ENCODE peak calls at places on chromosomes 4 and X, in seven cellular contexts. One of them, this sample, is unnamed.

GRCh38 chrX:132119821-132120220 is 8.0 kb downstream of the FRMD7 start:
- DNase-seq in spleen: no peak
- DNase-seq in transverse colon: no peak
- DNase-seq in stomach: no peak
- DNase-seq in prostate gland: no peak
- DNase-seq in GM12878: no peak
- DNase-seq in GM12892: no peak
- DNase-seq in this sample: no peak

GRCh38 chrX:40083120-40083978 is 14.4 kb downstream of the BCOR start:
- DNase-seq in stomach: peak
- DNase-seq in spleen: peak
- DNase-seq in transverse colon: no peak
- DNase-seq in GM12878: no peak
- DNase-seq in prostate gland: peak
- DNase-seq in GM12892: peak
- DNase-seq in this sample: peak

GRCh38 chrX:70092247-70092646 is 30.0 kb downstream of the OTUD6A start:
- DNase-seq in spleen: no peak
- DNase-seq in stomach: no peak
- DNase-seq in GM12892: no peak
- DNase-seq in GM12878: no peak
- DNase-seq in prostate gland: no peak
- DNase-seq in transverse colon: no peak
- DNase-seq in this sample: no peak

GRCh38 chrX:14073158-14073557 is 43.5 kb upstream of the GEMIN8 start:
- DNase-seq in spleen: no peak
- DNase-seq in prostate gland: no peak
- DNase-seq in transverse colon: no peak
- DNase-seq in stomach: no peak
- DNase-seq in GM12878: no peak
- DNase-seq in GM12892: no peak
- DNase-seq in this sample: no peak

GRCh38 chr4:137474711-137475301 is 57.5 kb downstream of the PCDH18 start:
- DNase-seq in GM12878: no peak
- DNase-seq in prostate gland: no peak
- DNase-seq in spleen: no peak
- DNase-seq in stomach: no peak
- DNase-seq in transverse colon: no peak
- DNase-seq in GM12892: no peak
- DNase-seq in this sample: no peak

GRCh38 chr4:93764647-93765246 is 63.8 kb upstream of the ATOH1 start:
- DNase-seq in GM12878: no peak
- DNase-seq in spleen: no peak
- DNase-seq in GM12892: no peak
- DNase-seq in transverse colon: no peak
- DNase-seq in stomach: no peak
- DNase-seq in prostate gland: peak
- DNase-seq in this sample: peak

GRCh38 chrX:123740006-123740405 is 7.2 kb upstream of the THOC2 start:
- DNase-seq in GM12878: no peak
- DNase-seq in spleen: no peak
- DNase-seq in stomach: no peak
- DNase-seq in GM12892: no peak
- DNase-seq in transverse colon: no peak
- DNase-seq in prostate gland: no peak
- DNase-seq in this sample: no peak

GRCh38 chrX:84469226-84469625 is 33.0 kb downstream of the HDX start:
- DNase-seq in stomach: no peak
- DNase-seq in transverse colon: no peak
- DNase-seq in spleen: no peak
- DNase-seq in GM12892: no peak
- DNase-seq in GM12878: no peak
- DNase-seq in prostate gland: no peak
- DNase-seq in this sample: no peak

GRCh38 chr4:98994474-98995182 is 893 bp upstream of the METAP1 start:
- DNase-seq in GM12892: no peak
- DNase-seq in stomach: no peak
- DNase-seq in prostate gland: no peak
- DNase-seq in GM12878: no peak
- DNase-seq in transverse colon: no peak
- DNase-seq in spleen: no peak
- DNase-seq in this sample: peak

GRCh38 chr4:125091031-125091540 is 223.7 kb upstream of the FAT4 start:
- DNase-seq in prostate gland: no peak
- DNase-seq in spleen: no peak
- DNase-seq in GM12878: no peak
- DNase-seq in stomach: no peak
- DNase-seq in transverse colon: no peak
- DNase-seq in GM12892: no peak
- DNase-seq in this sample: no peak

GRCh38 chr4:1721003-1721665 is at the start of the genes TACC3 and TMEM129:
- DNase-seq in transverse colon: peak
- DNase-seq in spleen: peak
- DNase-seq in prostate gland: peak
- DNase-seq in stomach: peak
- DNase-seq in GM12878: peak
- DNase-seq in GM12892: peak
- DNase-seq in this sample: peak

GRCh38 chr4:169274033-169274432 is 3.3 kb upstream of the SH3RF1 start:
- DNase-seq in transverse colon: no peak
- DNase-seq in GM12878: no peak
- DNase-seq in spleen: no peak
- DNase-seq in GM12892: no peak
- DNase-seq in prostate gland: no peak
- DNase-seq in stomach: no peak
- DNase-seq in this sample: no peak

GRCh38 chrX:29397506-29397905 is 810.3 kb downstream of the IL1RAPL1 start:
- DNase-seq in spleen: no peak
- DNase-seq in GM12892: no peak
- DNase-seq in stomach: no peak
- DNase-seq in transverse colon: no peak
- DNase-seq in prostate gland: no peak
- DNase-seq in GM12878: no peak
- DNase-seq in this sample: no peak

GRCh38 chrX:110086162-110086915 is 83.4 kb downstream of the TMEM164 start:
- DNase-seq in stomach: no peak
- DNase-seq in prostate gland: no peak
- DNase-seq in transverse colon: no peak
- DNase-seq in GM12892: no peak
- DNase-seq in spleen: no peak
- DNase-seq in GM12878: no peak
- DNase-seq in this sample: no peak

GRCh38 chrX:151902813-151903591 is 9.7 kb upstream of the MAGEA4 start:
- DNase-seq in spleen: peak
- DNase-seq in GM12878: no peak
- DNase-seq in GM12892: no peak
- DNase-seq in transverse colon: peak
- DNase-seq in stomach: no peak
- DNase-seq in prostate gland: peak
- DNase-seq in this sample: no peak

GRCh38 chrX:20067709-20068315 is 48.9 kb downstream of the MAP7D2 start:
- DNase-seq in GM12878: no peak
- DNase-seq in GM12892: no peak
- DNase-seq in prostate gland: peak
- DNase-seq in spleen: no peak
- DNase-seq in stomach: peak
- DNase-seq in transverse colon: peak
- DNase-seq in this sample: peak
- TF ChIP-seq POLR2AphosphoS5 in GM12878: no peak
- TF ChIP-seq POLR2AphosphoS5 in GM12892: no peak
- TF ChIP-seq POLR2AphosphoS5 in prostate gland: peak
- TF ChIP-seq POLR2AphosphoS5 in spleen: no peak
- TF ChIP-seq POLR2AphosphoS5 in stomach: peak
- TF ChIP-seq POLR2AphosphoS5 in transverse colon: no peak
- TF ChIP-seq POLR2AphosphoS5 in this sample: no peak

DNA sequence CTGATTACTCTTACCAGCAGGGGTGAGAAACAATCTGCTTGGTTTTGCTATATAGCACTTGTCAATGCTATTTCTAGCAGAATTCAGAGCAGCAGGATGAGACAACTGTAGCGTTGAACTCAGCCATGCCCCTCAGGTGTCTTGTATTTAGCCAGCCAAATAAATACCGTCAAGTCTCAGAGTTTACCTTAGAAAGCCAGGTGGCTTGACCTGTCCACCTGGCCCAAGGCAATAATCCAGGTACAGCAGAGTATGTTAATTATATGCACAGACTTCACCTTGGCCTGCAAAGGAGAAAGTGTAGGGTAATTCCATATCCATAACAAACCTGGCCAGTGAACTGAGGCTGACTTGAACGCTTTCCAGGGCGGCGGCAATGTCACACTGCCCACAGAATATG is 1303.5 kb downstream of the RAPGEF2 start:
- DNase-seq in GM12878: no peak
- DNase-seq in spleen: no peak
- DNase-seq in prostate gland: no peak
- DNase-seq in transverse colon: no peak
- DNase-seq in GM12892: no peak
- DNase-seq in stomach: no peak
- DNase-seq in this sample: no peak
- TF ChIP-seq POLR2AphosphoS5 in GM12878: no peak
- TF ChIP-seq POLR2AphosphoS5 in spleen: no peak
- TF ChIP-seq POLR2AphosphoS5 in prostate gland: no peak
- TF ChIP-seq POLR2AphosphoS5 in transverse colon: no peak
- TF ChIP-seq POLR2AphosphoS5 in GM12892: no peak
- TF ChIP-seq POLR2AphosphoS5 in stomach: no peak
- TF ChIP-seq POLR2AphosphoS5 in this sample: no peak

GRCh38 chr4:38320349-38320707 is 343.7 kb upstream of the KLF3 start:
- DNase-seq in GM12878: no peak
- DNase-seq in spleen: no peak
- DNase-seq in stomach: no peak
- DNase-seq in GM12892: no peak
- DNase-seq in transverse colon: no peak
- DNase-seq in prostate gland: no peak
- DNase-seq in this sample: no peak

GRCh38 chr4:38320833-38321232 is 343.2 kb upstream of the KLF3 start:
- DNase-seq in GM12892: no peak
- DNase-seq in prostate gland: no peak
- DNase-seq in spleen: no peak
- DNase-seq in transverse colon: no peak
- DNase-seq in GM12878: no peak
- DNase-seq in stomach: no peak
- DNase-seq in this sample: no peak

GRCh38 chr4:38324861-38325451 is 339.0 kb upstream of the KLF3 start:
- DNase-seq in spleen: no peak
- DNase-seq in GM12878: no peak
- DNase-seq in GM12892: no peak
- DNase-seq in prostate gland: no peak
- DNase-seq in transverse colon: no peak
- DNase-seq in stomach: no peak
- DNase-seq in this sample: no peak

GRCh38 chr4:38322709-38323108 is 341.3 kb upstream of the KLF3 start:
- DNase-seq in stomach: no peak
- DNase-seq in GM12878: no peak
- DNase-seq in spleen: no peak
- DNase-seq in GM12892: no peak
- DNase-seq in transverse colon: no peak
- DNase-seq in prostate gland: no peak
- DNase-seq in this sample: no peak

GRCh38 chr4:38323141-38323634 is 340.8 kb upstream of the KLF3 start:
- DNase-seq in transverse colon: no peak
- DNase-seq in prostate gland: no peak
- DNase-seq in GM12878: no peak
- DNase-seq in spleen: no peak
- DNase-seq in GM12892: no peak
- DNase-seq in stomach: no peak
- DNase-seq in this sample: no peak
- TF ChIP-seq POLR2AphosphoS5 in transverse colon: no peak
- TF ChIP-seq POLR2AphosphoS5 in prostate gland: no peak
- TF ChIP-seq POLR2AphosphoS5 in GM12878: peak
- TF ChIP-seq POLR2AphosphoS5 in spleen: no peak
- TF ChIP-seq POLR2AphosphoS5 in GM12892: peak
- TF ChIP-seq POLR2AphosphoS5 in stomach: no peak
- TF ChIP-seq POLR2AphosphoS5 in this sample: no peak

GRCh38 chrX:44223150-44223549 is 120.3 kb downstream of the EFHC2 start:
- DNase-seq in GM12878: no peak
- DNase-seq in transverse colon: peak
- DNase-seq in GM12892: no peak
- DNase-seq in spleen: no peak
- DNase-seq in stomach: peak
- DNase-seq in prostate gland: peak
- DNase-seq in this sample: no peak
- TF ChIP-seq POLR2AphosphoS5 in GM12878: no peak
- TF ChIP-seq POLR2AphosphoS5 in transverse colon: no peak
- TF ChIP-seq POLR2AphosphoS5 in GM12892: no peak
- TF ChIP-seq POLR2AphosphoS5 in spleen: no peak
- TF ChIP-seq POLR2AphosphoS5 in stomach: no peak
- TF ChIP-seq POLR2AphosphoS5 in prostate gland: peak
- TF ChIP-seq POLR2AphosphoS5 in this sample: no peak

GRCh38 chrX:2325076-2325784 is 175.5 kb downstream of the DHRSX start:
- DNase-seq in stomach: peak
- DNase-seq in GM12878: peak
- DNase-seq in transverse colon: peak
- DNase-seq in GM12892: peak
- DNase-seq in spleen: peak
- DNase-seq in prostate gland: peak
- DNase-seq in this sample: no peak
- TF ChIP-seq POLR2AphosphoS5 in stomach: peak
- TF ChIP-seq POLR2AphosphoS5 in GM12878: peak
- TF ChIP-seq POLR2AphosphoS5 in transverse colon: peak
- TF ChIP-seq POLR2AphosphoS5 in GM12892: peak
- TF ChIP-seq POLR2AphosphoS5 in spleen: peak
- TF ChIP-seq POLR2AphosphoS5 in prostate gland: no peak
- TF ChIP-seq POLR2AphosphoS5 in this sample: no peak

DNA sequence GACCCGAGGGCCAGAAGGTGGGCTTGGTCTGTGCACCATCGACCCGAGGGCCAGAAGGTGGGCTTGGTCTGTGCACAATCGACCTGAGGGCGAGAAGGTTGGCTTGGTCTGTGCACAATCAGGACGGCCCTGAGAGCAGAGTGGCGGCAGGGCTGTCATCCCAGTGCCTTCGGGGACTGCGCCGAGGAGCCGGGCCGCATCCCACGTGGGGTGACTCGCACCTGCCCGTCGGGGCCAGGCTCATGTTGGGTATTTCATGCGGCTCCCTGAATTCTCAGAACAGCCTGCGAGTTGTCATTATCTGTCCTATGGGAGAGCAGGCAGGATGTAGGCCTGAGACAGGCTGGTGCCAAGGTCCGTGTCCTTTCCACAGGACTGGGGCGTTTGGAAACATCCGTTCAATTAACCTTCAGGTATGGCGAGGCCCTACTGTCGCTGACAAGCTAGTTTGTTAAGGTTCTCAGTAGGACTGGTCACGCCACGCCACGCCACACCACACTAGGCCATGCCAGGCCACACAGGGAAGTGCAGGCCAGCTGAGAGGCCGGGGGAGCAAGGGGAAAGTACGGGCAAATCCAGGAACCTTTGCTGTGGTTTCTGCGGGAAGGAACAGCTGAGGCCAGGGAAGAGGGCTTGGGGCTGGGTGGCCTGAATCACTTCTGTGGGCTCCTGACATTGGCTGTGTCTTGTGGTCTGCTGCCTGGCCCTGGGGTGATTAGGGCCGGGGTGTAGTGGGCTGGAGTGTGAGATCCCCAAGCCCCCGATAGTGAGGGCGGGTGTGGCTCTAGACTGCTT is 182.9 kb downstream of the AFAP1 start:
- DNase-seq in stomach: no peak
- DNase-seq in spleen: peak
- DNase-seq in prostate gland: no peak
- DNase-seq in GM12878: no peak
- DNase-seq in transverse colon: no peak
- DNase-seq in GM12892: no peak
- DNase-seq in this sample: no peak
- TF ChIP-seq POLR2AphosphoS5 in stomach: no peak
- TF ChIP-seq POLR2AphosphoS5 in spleen: no peak
- TF ChIP-seq POLR2AphosphoS5 in prostate gland: no peak
- TF ChIP-seq POLR2AphosphoS5 in GM12878: no peak
- TF ChIP-seq POLR2AphosphoS5 in transverse colon: no peak
- TF ChIP-seq POLR2AphosphoS5 in GM12892: no peak
- TF ChIP-seq POLR2AphosphoS5 in this sample: no peak

GRCh38 chr4:88060431-88060830 is 53.0 kb downstream of the PKD2 start:
- DNase-seq in GM12892: no peak
- DNase-seq in spleen: no peak
- DNase-seq in transverse colon: no peak
- DNase-seq in stomach: no peak
- DNase-seq in prostate gland: no peak
- DNase-seq in GM12878: no peak
- DNase-seq in this sample: no peak
- TF ChIP-seq POLR2AphosphoS5 in GM12892: no peak
- TF ChIP-seq POLR2AphosphoS5 in spleen: no peak
- TF ChIP-seq POLR2AphosphoS5 in transverse colon: no peak
- TF ChIP-seq POLR2AphosphoS5 in stomach: no peak
- TF ChIP-seq POLR2AphosphoS5 in prostate gland: no peak
- TF ChIP-seq POLR2AphosphoS5 in GM12878: no peak
- TF ChIP-seq POLR2AphosphoS5 in this sample: no peak

This sample was measured in HL-60.